ENCODE peak calls at places on chromosome 12, in six cellular contexts. F, W, V, R, Z and T are unnamed samples.

GRCh38 chr12:84874125-84874824 is 38.3 kb downstream of the SLC6A15 start:
- DNase-seq in F (peak; percentile 60), W (peak; percentile 45), V (no peak), R (peak; percentile 18), Z (no peak), T (peak; percentile 28)

GRCh38 chr12:124956571-124956970 is 32.4 kb downstream of the DHX37 start:
- DNase-seq in F (no peak), W (no peak), V (no peak), R (no peak), Z (no peak), T (no peak)

GRCh38 chr12:24505366-24506025 is 443.4 kb downstream of the BCAT1 start:
- DNase-seq in F (no peak), W (no peak), V (no peak), R (no peak), Z (no peak), T (no peak)

GRCh38 chr12:132827763-132828703 is 636 bp downstream of the GOLGA3 start:
- DNase-seq in F (peak; percentile 29), W (no peak), V (peak; percentile 67), R (peak; percentile 27), Z (peak; percentile 25), T (peak; percentile 38)

GRCh38 chr12:112111931-112112330 is 3.3 kb upstream of the NAA25 start:
- DNase-seq in F (no peak), W (no peak), V (no peak), R (no peak), Z (peak; percentile 16), T (no peak)

GRCh38 chr12:89453579-89453978 is 71.0 kb downstream of the GALNT4 start:
- DNase-seq in F (no peak), W (no peak), V (no peak), R (peak; percentile 51), Z (no peak), T (peak; percentile 75)

GRCh38 chr12:43480591-43480990 is 71.4 kb downstream of the ADAMTS20 start:
- DNase-seq in F (no peak), W (no peak), V (no peak), R (no peak), Z (no peak), T (no peak)

GRCh38 chr12:127060310-127060847 is 1206.6 kb upstream of the TMEM132C start:
- DNase-seq in F (no peak), W (no peak), V (peak; percentile 78), R (no peak), Z (no peak), T (no peak)

GRCh38 chr12:112904571-112904970 is 2.2 kb upstream of the OAS1 start:
- DNase-seq in F (no peak), W (no peak), V (no peak), R (no peak), Z (no peak), T (no peak)

GRCh38 chr12:6950401-6950801 is 755 bp upstream of the PTPN6 start:
- DNase-seq in F (peak; percentile 67), W (no peak), V (no peak), R (no peak), Z (no peak), T (no peak)

GRCh38 chr12:131829795-131830334 is 1.7 kb downstream of the MMP17 start:
- DNase-seq in F (no peak), W (no peak), V (no peak), R (no peak), Z (no peak), T (no peak)

GRCh38 chr12:76763746-76764675 is at the start of gene ZDHHC17:
- DNase-seq in F (peak; percentile 91), W (peak; percentile 59), V (peak; percentile 94), R (peak; percentile 89), Z (peak; percentile 85), T (peak; percentile 83)

GRCh38 chr12:57179331-57180086 is 32.1 kb upstream of the LRP1-AS start:
- DNase-seq in F (no peak), W (no peak), V (no peak), R (no peak), Z (no peak), T (no peak)

GRCh38 chr12:97476255-97476654 is 13.7 kb downstream of the RMST start:
- DNase-seq in F (no peak), W (no peak), V (no peak), R (no peak), Z (no peak), T (no peak)

GRCh38 chr12:70040141-70040540 is 203.1 kb upstream of the CNOT2 start:
- DNase-seq in F (no peak), W (no peak), V (no peak), R (no peak), Z (no peak), T (no peak)

GRCh38 chr12:6639151-6639773 is 3.5 kb upstream of the LPAR5 start:
- DNase-seq in F (no peak), W (no peak), V (no peak), R (no peak), Z (no peak), T (no peak)

GRCh38 chr12:10941369-10941768 is 2.3 kb upstream of the TAS2R14 start:
- DNase-seq in F (no peak), W (no peak), V (no peak), R (no peak), Z (no peak), T (no peak)

GRCh38 chr12:128258866-128259555 is 8.0 kb upstream of the TMEM132C start:
- DNase-seq in F (no peak), W (no peak), V (no peak), R (no peak), Z (no peak), T (no peak)

GRCh38 chr12:66848967-66849366 is 170.1 kb upstream of the GRIP1 start:
- DNase-seq in F (no peak), W (no peak), V (no peak), R (no peak), Z (no peak), T (no peak)

GRCh38 chr12:59185291-59185690 is 265.0 kb upstream of the LRIG3 start:
- DNase-seq in F (no peak), W (no peak), V (no peak), R (no peak), Z (no peak), T (no peak)

GRCh38 chr12:54125950-54126695 is 62.7 kb downstream of the SMUG1 start:
- DNase-seq in F (no peak), W (no peak), V (no peak), R (no peak), Z (peak; percentile 49), T (no peak)

GRCh38 chr12:13365782-13366366 is 169.3 kb downstream of the EMP1 start:
- DNase-seq in F (no peak), W (no peak), V (no peak), R (no peak), Z (no peak), T (no peak)

GRCh38 chr12:131052063-131052781 is 98.5 kb downstream of the ADGRD1 start:
- DNase-seq in F (no peak), W (no peak), V (peak; percentile 34), R (no peak), Z (no peak), T (no peak)

GRCh38 chr12:45986646-45987338 is 3.6 kb downstream of the SCAF11 start:
- DNase-seq in F (peak; percentile 65), W (no peak), V (no peak), R (no peak), Z (no peak), T (no peak)

GRCh38 chr12:108967869-108968540 is 52.9 kb downstream of the SVOP start:
- DNase-seq in F (peak; percentile 57), W (no peak), V (no peak), R (no peak), Z (no peak), T (no peak)
- TF ChIP-seq CTCF in F (peak; percentile 91), W (peak; percentile 52), V (no peak), R (peak; percentile 16), Z (no peak), T (peak; percentile 32)

DNA sequence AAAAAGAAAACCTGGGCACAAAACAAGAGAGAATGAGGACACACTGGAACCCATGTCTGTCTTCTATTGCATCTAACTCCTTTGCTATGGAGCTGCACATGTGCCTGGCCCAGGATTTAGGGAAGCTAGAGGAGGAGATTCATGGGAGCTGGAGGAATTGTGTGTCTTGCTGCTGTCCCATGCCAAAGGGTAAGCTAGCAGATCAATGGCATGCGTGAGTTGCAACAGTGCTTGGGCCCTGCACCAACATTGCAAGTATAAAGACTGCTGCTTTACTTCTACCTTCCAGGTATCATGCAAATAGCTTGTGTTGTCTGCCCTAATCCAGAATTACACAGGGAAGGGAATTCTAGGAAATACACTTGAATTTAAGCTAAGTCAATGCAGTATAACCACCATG is 196.4 kb upstream of the IGF1 start:
- DNase-seq in F (no peak), W (no peak), V (no peak), R (no peak), Z (no peak), T (no peak)
- TF ChIP-seq CTCF in F (no peak), W (no peak), V (no peak), R (no peak), Z (no peak), T (no peak)

GRCh38 chr12:20194171-20194570 is 174.2 kb upstream of the PDE3A start:
- DNase-seq in F (no peak), W (no peak), V (no peak), R (no peak), Z (no peak), T (peak; percentile 23)
- TF ChIP-seq CTCF in F (no peak), W (peak; percentile 18), V (no peak), R (peak; percentile 44), Z (no peak), T (peak; percentile 68)

GRCh38 chr12:62522984-62523383 is 56.4 kb downstream of the MON2 start:
- DNase-seq in F (no peak), W (no peak), V (no peak), R (no peak), Z (no peak), T (no peak)
- TF ChIP-seq CTCF in F (no peak), W (no peak), V (no peak), R (peak; percentile 6), Z (no peak), T (peak; percentile 14)

GRCh38 chr12:96120359-96121100 is 73.6 kb upstream of the ELK3 start:
- DNase-seq in F (no peak), W (no peak), V (no peak), R (no peak), Z (no peak), T (no peak)
- TF ChIP-seq CTCF in F (no peak), W (no peak), V (no peak), R (no peak), Z (no peak), T (no peak)